ENCODE peak calls at places on chromosomes 2 and 18, in seven cellular contexts. One of them, this sample, is unnamed.

GRCh38 chr2:8922431-8922830 is 81.1 kb downstream of the MBOAT2 start:
- DNase-seq in endodermal cell: no peak
- DNase-seq in A549: no peak
- DNase-seq in fibroblast of pulmonary artery: no peak
- DNase-seq in upper lobe of right lung: no peak
- DNase-seq in fibroblast of the aortic adventitia: no peak
- DNase-seq in GM06990: no peak
- DNase-seq in this sample: no peak

GRCh38 chr2:50953021-50953420 is 78.9 kb downstream of the NRXN1 start:
- DNase-seq in GM06990: no peak
- DNase-seq in upper lobe of right lung: no peak
- DNase-seq in fibroblast of the aortic adventitia: peak; percentile 95
- DNase-seq in A549: peak; percentile 13
- DNase-seq in endodermal cell: no peak
- DNase-seq in fibroblast of pulmonary artery: peak; percentile 96
- DNase-seq in this sample: no peak

GRCh38 chr18:51647942-51648341 is 450.5 kb upstream of the MEX3C start:
- DNase-seq in GM06990: no peak
- DNase-seq in upper lobe of right lung: no peak
- DNase-seq in A549: no peak
- DNase-seq in fibroblast of pulmonary artery: no peak
- DNase-seq in fibroblast of the aortic adventitia: no peak
- DNase-seq in endodermal cell: no peak
- DNase-seq in this sample: no peak

GRCh38 chr2:42858140-42859005 is 66.0 kb upstream of the HAAO start:
- DNase-seq in endodermal cell: no peak
- DNase-seq in A549: no peak
- DNase-seq in fibroblast of pulmonary artery: no peak
- DNase-seq in fibroblast of the aortic adventitia: no peak
- DNase-seq in upper lobe of right lung: no peak
- DNase-seq in GM06990: no peak
- DNase-seq in this sample: no peak

GRCh38 chr2:197152451-197153228 is 157.9 kb downstream of the ANKRD44 start:
- DNase-seq in GM06990: peak; percentile 47
- DNase-seq in fibroblast of pulmonary artery: peak; percentile 67
- DNase-seq in endodermal cell: peak; percentile 54
- DNase-seq in A549: peak; percentile 19
- DNase-seq in upper lobe of right lung: no peak
- DNase-seq in fibroblast of the aortic adventitia: peak; percentile 51
- DNase-seq in this sample: no peak

GRCh38 chr18:58953627-58954026 is 89.0 kb downstream of the ZNF532 start:
- DNase-seq in fibroblast of the aortic adventitia: no peak
- DNase-seq in upper lobe of right lung: no peak
- DNase-seq in fibroblast of pulmonary artery: peak; percentile 25
- DNase-seq in endodermal cell: no peak
- DNase-seq in A549: peak; percentile 86
- DNase-seq in GM06990: no peak
- DNase-seq in this sample: no peak

GRCh38 chr2:132646805-132647115 is 23.2 kb downstream of the LYPD1 start:
- DNase-seq in GM06990: no peak
- DNase-seq in A549: no peak
- DNase-seq in endodermal cell: no peak
- DNase-seq in fibroblast of the aortic adventitia: no peak
- DNase-seq in fibroblast of pulmonary artery: no peak
- DNase-seq in upper lobe of right lung: no peak
- DNase-seq in this sample: no peak

GRCh38 chr2:10389596-10389995 is 58.5 kb downstream of the ODC1 start:
- DNase-seq in GM06990: no peak
- DNase-seq in A549: no peak
- DNase-seq in fibroblast of the aortic adventitia: peak; percentile 25
- DNase-seq in endodermal cell: no peak
- DNase-seq in upper lobe of right lung: no peak
- DNase-seq in fibroblast of pulmonary artery: no peak
- DNase-seq in this sample: no peak

GRCh38 chr2:235580401-235581157 is 86.7 kb downstream of the AGAP1 start:
- DNase-seq in A549: no peak
- DNase-seq in upper lobe of right lung: no peak
- DNase-seq in endodermal cell: no peak
- DNase-seq in GM06990: no peak
- DNase-seq in fibroblast of the aortic adventitia: no peak
- DNase-seq in fibroblast of pulmonary artery: no peak
- DNase-seq in this sample: no peak

GRCh38 chr2:181916726-181917377 is 25.3 kb downstream of the ITPRID2 start:
- DNase-seq in GM06990: no peak
- DNase-seq in endodermal cell: no peak
- DNase-seq in fibroblast of pulmonary artery: peak; percentile 66
- DNase-seq in upper lobe of right lung: no peak
- DNase-seq in A549: no peak
- DNase-seq in fibroblast of the aortic adventitia: peak; percentile 34
- DNase-seq in this sample: no peak

GRCh38 chr18:35582310-35582682 is 756 bp downstream of the GALNT1 start:
- DNase-seq in GM06990: no peak
- DNase-seq in upper lobe of right lung: no peak
- DNase-seq in fibroblast of pulmonary artery: no peak
- DNase-seq in A549: no peak
- DNase-seq in endodermal cell: no peak
- DNase-seq in fibroblast of the aortic adventitia: no peak
- DNase-seq in this sample: no peak

DNA sequence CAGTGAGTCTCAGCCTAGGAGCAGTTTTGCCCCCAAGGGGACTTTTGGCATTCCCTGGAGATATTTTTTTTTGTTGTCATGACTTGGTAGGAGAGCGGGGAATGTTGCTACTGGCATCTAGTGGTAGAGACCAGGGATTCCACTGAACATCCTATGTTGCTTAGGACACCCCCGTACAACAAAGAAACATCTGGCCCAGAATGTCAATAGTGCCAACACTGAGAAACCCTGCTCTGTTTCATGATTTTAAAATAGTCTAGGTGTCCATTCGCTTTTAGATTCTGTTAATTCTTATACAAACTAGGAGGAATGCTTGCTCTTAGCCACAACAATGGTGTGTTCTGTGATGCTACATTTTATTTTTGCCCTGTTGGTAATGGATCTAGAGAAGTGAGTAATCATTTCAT is 225.8 kb upstream of the SIX3 start:
- DNase-seq in GM06990: no peak
- DNase-seq in upper lobe of right lung: no peak
- DNase-seq in fibroblast of the aortic adventitia: peak; percentile 64
- DNase-seq in A549: peak; percentile 60
- DNase-seq in endodermal cell: peak; percentile 68
- DNase-seq in fibroblast of pulmonary artery: peak; percentile 53
- DNase-seq in this sample: no peak
- H3K4me3 ChIP-seq in GM06990: no peak overlapping the region
- H3K4me3 ChIP-seq in upper lobe of right lung: no peak overlapping the region
- H3K4me3 ChIP-seq in fibroblast of the aortic adventitia: no peak overlapping the region
- H3K4me3 ChIP-seq in A549: no peak overlapping the region
- H3K4me3 ChIP-seq in endodermal cell: no peak overlapping the region
- H3K4me3 ChIP-seq in fibroblast of pulmonary artery: no peak overlapping the region
- H3K4me3 ChIP-seq in this sample: no peak overlapping the region

GRCh38 chr2:27118525-27119329 is at the start of gene CGREF1:
- DNase-seq in fibroblast of pulmonary artery: no peak
- DNase-seq in endodermal cell: peak; percentile 76
- DNase-seq in upper lobe of right lung: no peak
- DNase-seq in GM06990: no peak
- DNase-seq in fibroblast of the aortic adventitia: no peak
- DNase-seq in A549: peak; percentile 33
- DNase-seq in this sample: no peak

GRCh38 chr2:27122791-27123190 is 824 bp upstream of the ABHD1 start:
- DNase-seq in fibroblast of the aortic adventitia: no peak
- DNase-seq in A549: no peak
- DNase-seq in GM06990: no peak
- DNase-seq in upper lobe of right lung: no peak
- DNase-seq in endodermal cell: no peak
- DNase-seq in fibroblast of pulmonary artery: no peak
- DNase-seq in this sample: no peak

GRCh38 chr2:27123302-27124150 is at the start of gene ABHD1:
- DNase-seq in fibroblast of pulmonary artery: no peak
- DNase-seq in endodermal cell: peak; percentile 86
- DNase-seq in A549: peak; percentile 36
- DNase-seq in upper lobe of right lung: peak; percentile 85
- DNase-seq in fibroblast of the aortic adventitia: no peak
- DNase-seq in GM06990: peak; percentile 59
- DNase-seq in this sample: no peak

GRCh38 chr2:27115485-27115884 is 3.4 kb downstream of the CGREF1 start:
- DNase-seq in fibroblast of pulmonary artery: no peak
- DNase-seq in GM06990: no peak
- DNase-seq in fibroblast of the aortic adventitia: no peak
- DNase-seq in A549: no peak
- DNase-seq in endodermal cell: no peak
- DNase-seq in upper lobe of right lung: no peak
- DNase-seq in this sample: no peak

DNA sequence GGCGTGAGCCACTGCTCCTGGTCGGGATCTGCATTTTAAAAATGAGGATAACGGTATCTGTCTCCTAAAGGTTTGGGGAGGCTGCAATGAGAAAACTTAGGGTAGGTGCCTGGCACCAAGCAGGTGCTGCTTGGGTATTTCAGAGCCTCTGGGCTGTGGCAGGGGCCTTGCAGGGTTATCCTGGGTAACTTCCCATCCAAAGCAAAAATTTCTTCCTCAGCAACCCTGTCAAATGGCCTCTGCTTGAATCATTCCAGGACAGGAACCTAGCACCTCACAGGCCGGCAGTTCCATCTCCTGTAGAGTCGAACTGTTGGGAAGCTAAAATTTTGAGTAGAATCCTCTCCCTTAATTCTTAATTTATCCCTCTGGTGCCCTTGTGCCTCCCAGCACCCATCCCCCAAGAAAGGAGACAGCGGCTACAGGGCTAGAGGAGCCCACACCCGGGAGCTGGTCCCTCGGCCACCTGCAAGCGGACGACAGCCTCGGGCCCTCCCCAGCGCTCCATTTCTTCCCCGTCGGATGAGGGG is 868 bp downstream of the CGREF1 start:
- DNase-seq in GM06990: no peak
- DNase-seq in A549: no peak
- DNase-seq in fibroblast of the aortic adventitia: no peak
- DNase-seq in endodermal cell: no peak
- DNase-seq in fibroblast of pulmonary artery: no peak
- DNase-seq in upper lobe of right lung: no peak
- DNase-seq in this sample: no peak
- H3K4me3 ChIP-seq in GM06990: no peak overlapping the region
- H3K4me3 ChIP-seq in A549: peak overlapping the region; percentile 56
- H3K4me3 ChIP-seq in fibroblast of the aortic adventitia: peak overlapping the region; percentile 67
- H3K4me3 ChIP-seq in endodermal cell: peak overlapping the region; percentile 53
- H3K4me3 ChIP-seq in fibroblast of pulmonary artery: peak overlapping the region; percentile 35
- H3K4me3 ChIP-seq in upper lobe of right lung: peak overlapping the region; percentile 30
- H3K4me3 ChIP-seq in this sample: peak overlapping the region; percentile 45

GRCh38 chr18:22470141-22470510 is 52.4 kb upstream of the CTAGE1 start:
- DNase-seq in fibroblast of the aortic adventitia: no peak
- DNase-seq in fibroblast of pulmonary artery: peak; percentile 76
- DNase-seq in A549: no peak
- DNase-seq in endodermal cell: no peak
- DNase-seq in GM06990: no peak
- DNase-seq in upper lobe of right lung: no peak
- DNase-seq in this sample: no peak
- H3K4me3 ChIP-seq in fibroblast of the aortic adventitia: no peak overlapping the region
- H3K4me3 ChIP-seq in fibroblast of pulmonary artery: no peak overlapping the region
- H3K4me3 ChIP-seq in A549: no peak overlapping the region
- H3K4me3 ChIP-seq in endodermal cell: no peak overlapping the region
- H3K4me3 ChIP-seq in GM06990: no peak overlapping the region
- H3K4me3 ChIP-seq in upper lobe of right lung: no peak overlapping the region
- H3K4me3 ChIP-seq in this sample: no peak overlapping the region

DNA sequence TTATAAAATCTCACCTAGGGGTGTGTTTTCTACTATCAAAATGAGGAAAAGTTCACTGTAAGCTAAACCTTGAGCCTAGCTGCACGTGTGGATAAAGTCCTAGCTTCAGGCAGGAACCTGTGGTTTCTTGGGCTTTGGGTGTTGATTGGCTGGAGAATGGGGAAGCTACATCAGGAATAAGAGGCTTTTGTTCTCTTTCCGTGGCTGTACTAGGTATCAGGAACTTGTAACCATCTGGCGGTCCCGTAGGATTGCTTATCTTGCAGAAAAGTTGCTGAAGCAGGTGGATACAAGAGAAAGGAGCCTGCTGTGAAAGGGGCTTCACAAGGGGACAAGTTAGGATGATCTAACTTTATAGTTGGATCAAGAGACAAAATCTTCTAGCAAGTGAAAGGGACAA is 110.2 kb upstream of the GULP1 start:
- DNase-seq in GM06990: no peak
- DNase-seq in fibroblast of the aortic adventitia: no peak
- DNase-seq in A549: no peak
- DNase-seq in endodermal cell: peak; percentile 62
- DNase-seq in fibroblast of pulmonary artery: no peak
- DNase-seq in upper lobe of right lung: no peak
- DNase-seq in this sample: no peak
- H3K4me3 ChIP-seq in GM06990: no peak overlapping the region
- H3K4me3 ChIP-seq in fibroblast of the aortic adventitia: no peak overlapping the region
- H3K4me3 ChIP-seq in A549: no peak overlapping the region
- H3K4me3 ChIP-seq in endodermal cell: no peak overlapping the region
- H3K4me3 ChIP-seq in fibroblast of pulmonary artery: no peak overlapping the region
- H3K4me3 ChIP-seq in upper lobe of right lung: no peak overlapping the region
- H3K4me3 ChIP-seq in this sample: no peak overlapping the region

DNA sequence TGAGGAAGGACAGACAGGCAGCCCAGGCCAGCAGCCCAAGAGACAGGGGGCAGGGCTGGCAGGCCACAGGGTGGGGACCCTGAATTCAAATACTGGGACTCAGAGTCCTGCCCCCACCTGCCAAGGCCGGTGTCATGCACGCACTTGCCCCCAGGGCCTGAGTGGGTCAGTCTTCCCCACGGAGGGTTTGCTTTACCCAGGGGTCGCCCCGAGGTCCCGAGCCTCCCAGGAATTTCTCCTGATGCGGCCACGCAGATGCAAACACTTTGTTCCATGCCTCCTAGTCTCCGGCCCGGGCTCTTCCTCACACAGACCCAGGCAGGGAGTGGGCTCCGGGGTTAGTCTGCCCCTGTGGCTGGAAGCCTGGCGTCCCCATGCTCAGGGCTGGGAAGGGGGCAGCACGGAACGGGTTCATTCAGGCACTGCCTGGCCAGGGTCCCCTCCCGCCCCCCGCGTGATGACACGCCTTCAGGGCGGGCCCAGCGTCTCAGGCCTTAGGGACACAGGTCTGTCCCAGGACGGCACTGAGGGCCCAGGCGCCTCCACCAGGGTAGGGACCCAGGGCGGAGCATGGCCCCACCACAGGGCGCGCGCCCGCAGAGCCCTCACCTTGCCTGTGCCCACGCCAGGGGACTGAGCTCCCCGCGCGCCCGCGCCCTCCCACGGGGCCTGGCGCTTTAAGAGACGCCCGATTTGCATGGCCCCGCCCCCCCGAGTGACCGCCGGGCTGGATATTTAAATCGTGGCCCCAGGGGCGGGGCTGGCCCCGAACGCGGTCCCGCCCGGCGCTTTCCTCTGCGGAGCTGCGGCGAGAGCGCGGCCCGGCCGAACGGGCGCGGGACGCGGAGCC is at the start of gene SNED1:
- DNase-seq in upper lobe of right lung: peak; percentile 96
- DNase-seq in endodermal cell: peak; percentile 95
- DNase-seq in A549: peak; percentile 79
- DNase-seq in fibroblast of pulmonary artery: peak; percentile 80
- DNase-seq in GM06990: peak; percentile 73
- DNase-seq in fibroblast of the aortic adventitia: peak; percentile 75
- DNase-seq in this sample: peak; percentile 79
- H3K4me3 ChIP-seq in upper lobe of right lung: peak within 1 kb of the TSS; percentile 65
- H3K4me3 ChIP-seq in endodermal cell: peak within 1 kb of the TSS; percentile 73
- H3K4me3 ChIP-seq in A549: peak within 1 kb of the TSS; percentile 63
- H3K4me3 ChIP-seq in fibroblast of pulmonary artery: peak within 1 kb of the TSS; percentile 57
- H3K4me3 ChIP-seq in GM06990: peak within 1 kb of the TSS; percentile 28
- H3K4me3 ChIP-seq in fibroblast of the aortic adventitia: peak within 1 kb of the TSS; percentile 74
- H3K4me3 ChIP-seq in this sample: peak within 1 kb of the TSS; percentile 30

This sample was measured in RWPE2.